ENCODE peak calls at places on chromosome 3, in seven cellular contexts. N is psoas muscle, W is cardiac muscle cell, U is body of pancreas, C is spleen, R is GM23248, I is PC-9. Z is an unnamed sample. For H3K4me1, the result is how much of the 10 kb centered on the place peaks cover.

GRCh38 chr3:47441796-47442551 is 33.8 kb downstream of the SCAP start:
- DNase-seq in N (no peak), W (no peak), U (peak), C (no peak), R (no peak), I (no peak), Z (no peak)

GRCh38 chr3:23580337-23580736 is 225.4 kb upstream of the UBE2E1 start:
- DNase-seq in N (no peak), W (peak), U (no peak), C (no peak), R (peak), I (peak), Z (no peak)

GRCh38 chr3:110799236-110799635 is 272.4 kb upstream of the NECTIN3 start:
- DNase-seq in N (no peak), W (peak), U (no peak), C (no peak), R (peak), I (no peak), Z (no peak)

GRCh38 chr3:61181874-61182273 is 69.4 kb downstream of the FHIT start:
- DNase-seq in N (no peak), W (peak), U (no peak), C (no peak), R (peak), I (peak), Z (peak)

GRCh38 chr3:161305095-161305991 is 66.0 kb downstream of the SPTSSB start:
- DNase-seq in N (no peak), W (peak), U (no peak), C (no peak), R (peak), I (no peak), Z (peak)

GRCh38 chr3:32460031-32460749 is 42.5 kb downstream of the CMTM6 start:
- DNase-seq in N (no peak), W (no peak), U (no peak), C (peak), R (no peak), I (no peak), Z (no peak)

GRCh38 chr3:123392871-123393620 is 55.8 kb downstream of the ADCY5 start:
- DNase-seq in N (no peak), W (no peak), U (no peak), C (no peak), R (no peak), I (no peak), Z (no peak)

GRCh38 chr3:52481819-52482521 is 13.2 kb upstream of the STAB1 start:
- DNase-seq in N (peak), W (peak), U (peak), C (no peak), R (peak), I (no peak), Z (peak)

GRCh38 chr3:17678116-17678741 is 64.2 kb downstream of the TBC1D5 start:
- DNase-seq in N (no peak), W (peak), U (no peak), C (no peak), R (peak), I (no peak), Z (no peak)

GRCh38 chr3:131421301-131421700 is 39.7 kb downstream of the NUDT16 start:
- DNase-seq in N (no peak), W (no peak), U (no peak), C (no peak), R (no peak), I (no peak), Z (no peak)

GRCh38 chr3:129890125-129890524 is 3.4 kb downstream of the TMCC1 start:
- DNase-seq in N (no peak), W (no peak), U (peak), C (no peak), R (no peak), I (no peak), Z (peak)

GRCh38 chr3:122974764-122975162 is 52.8 kb downstream of the SEMA5B start:
- DNase-seq in N (no peak), W (peak), U (no peak), C (no peak), R (peak), I (peak), Z (peak)

GRCh38 chr3:186247821-186248814 is 113.9 kb downstream of the DGKG start:
- DNase-seq in N (no peak), W (peak), U (no peak), C (no peak), R (no peak), I (no peak), Z (peak)

GRCh38 chr3:33152363-33153360 is 38.8 kb downstream of the CRTAP start:
- DNase-seq in N (no peak), W (no peak), U (no peak), C (no peak), R (peak), I (no peak), Z (no peak)

GRCh38 chr3:38582316-38582715 is 67.2 kb downstream of the SCN5A start:
- DNase-seq in N (no peak), W (no peak), U (no peak), C (peak), R (no peak), I (no peak), Z (no peak)

GRCh38 chr3:158489181-158489580 is 81.8 kb upstream of the MLF1 start:
- DNase-seq in N (no peak), W (no peak), U (no peak), C (no peak), R (no peak), I (no peak), Z (no peak)

GRCh38 chr3:171901615-171902312 is 58.6 kb downstream of the TMEM212 start:
- DNase-seq in N (no peak), W (no peak), U (no peak), C (no peak), R (no peak), I (no peak), Z (no peak)

GRCh38 chr3:47542614-47543173 is 29.2 kb upstream of the ELP6 start:
- DNase-seq in N (peak), W (peak), U (peak), C (no peak), R (peak), I (no peak), Z (peak)

GRCh38 chr3:159856496-159857098 is 132.0 kb upstream of the IL12A start:
- DNase-seq in N (peak), W (no peak), U (no peak), C (no peak), R (no peak), I (no peak), Z (no peak)

GRCh38 chr3:96213393-96213792 is 601.0 kb upstream of the EPHA6 start:
- DNase-seq in N (no peak), W (no peak), U (no peak), C (no peak), R (no peak), I (no peak), Z (no peak)
- H3K4me1 ChIP-seq in N (under half), W (under half), U (under half), C (under half), R (under half), I (under half), Z (under half)

GRCh38 chr3:120196812-120197211 is 88.2 kb downstream of the GPR156 start:
- DNase-seq in N (no peak), W (no peak), U (no peak), C (no peak), R (no peak), I (no peak), Z (no peak)
- H3K4me1 ChIP-seq in N (under half), W (under half), U (under half), C (under half), R (under half), I (under half), Z (under half)

DNA sequence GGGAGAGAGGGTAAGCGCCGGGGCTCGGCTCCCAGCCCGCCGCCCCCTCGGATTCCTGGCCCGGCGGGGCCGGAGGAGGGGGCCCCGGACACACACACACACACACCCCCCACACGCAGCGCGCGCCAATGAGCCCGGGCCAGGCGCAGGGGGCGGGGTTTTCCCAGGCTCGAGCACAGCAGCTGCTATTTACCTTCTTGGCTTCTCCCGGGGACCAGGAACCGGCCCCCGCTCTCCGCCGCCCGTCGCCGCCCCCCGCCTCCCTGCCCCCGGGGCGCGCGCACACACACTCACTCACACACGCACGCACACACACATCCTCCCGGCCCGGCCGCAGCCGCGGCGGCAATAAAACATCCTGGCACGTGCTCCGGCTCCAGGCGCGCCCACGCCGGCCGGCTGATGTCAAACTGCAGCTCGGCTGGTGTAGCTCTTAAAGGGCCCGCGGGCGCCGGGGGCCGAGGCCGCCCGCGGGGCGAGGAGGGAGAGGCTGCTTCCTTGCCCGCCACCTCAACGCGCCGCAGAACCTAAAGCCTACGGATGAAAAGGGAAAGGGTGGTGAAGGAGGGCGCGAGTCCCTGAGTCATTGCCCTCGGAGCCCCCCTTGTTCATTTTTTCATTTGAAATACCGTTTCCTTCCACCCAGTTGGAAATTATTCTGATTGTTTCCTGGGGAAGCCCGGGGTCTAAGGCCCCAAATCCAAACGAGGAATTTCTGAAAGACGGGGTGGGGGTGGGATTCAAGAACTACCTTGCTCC is 1.0 kb upstream of the HES1 start:
- DNase-seq in N (peak), W (peak), U (peak), C (peak), R (peak), I (peak), Z (peak)
- H3K4me1 ChIP-seq in N (under half), W (under half), U (half or more), C (half or more), R (under half), I (half or more), Z (under half)

GRCh38 chr3:156548041-156548687 is 6.8 kb downstream of the SSR3 start:
- DNase-seq in N (no peak), W (peak), U (no peak), C (no peak), R (no peak), I (no peak), Z (no peak)

GRCh38 chr3:156552973-156553372 is 1.9 kb downstream of the SSR3 start:
- DNase-seq in N (no peak), W (no peak), U (no peak), C (no peak), R (no peak), I (no peak), Z (no peak)

GRCh38 chr3:156553705-156554356 is 1.1 kb downstream of the SSR3 start:
- DNase-seq in N (no peak), W (peak), U (peak), C (no peak), R (peak), I (no peak), Z (peak)

GRCh38 chr3:156551746-156552145 is 3.2 kb downstream of the SSR3 start:
- DNase-seq in N (no peak), W (peak), U (no peak), C (no peak), R (peak), I (no peak), Z (no peak)

DNA sequence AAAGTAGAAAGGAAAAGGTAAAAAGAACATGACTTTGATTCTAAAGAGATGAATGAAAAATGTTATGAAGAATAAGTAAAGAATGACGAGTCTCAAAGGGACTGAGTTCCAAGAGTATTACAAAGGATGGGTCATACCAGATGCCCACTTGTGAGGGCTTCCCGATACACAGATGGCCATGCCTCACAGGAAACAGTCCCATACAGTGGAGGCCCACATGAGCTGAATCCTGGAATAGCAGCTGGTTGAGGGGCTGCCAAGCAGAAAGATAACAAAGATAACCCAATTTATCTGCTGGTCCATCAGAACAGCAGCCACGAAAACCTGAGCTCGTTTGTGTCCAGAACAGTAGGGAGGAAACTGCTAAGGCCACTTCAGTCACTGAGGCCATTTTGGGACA is 3.7 kb downstream of the SSR3 start:
- DNase-seq in N (no peak), W (peak), U (no peak), C (no peak), R (peak), I (no peak), Z (no peak)
- H3K4me1 ChIP-seq in N (half or more), W (half or more), U (half or more), C (half or more), R (half or more), I (under half), Z (half or more)

GRCh38 chr3:183953471-183954070 is 64.1 kb downstream of the ABCC5 start:
- DNase-seq in N (no peak), W (no peak), U (no peak), C (no peak), R (no peak), I (no peak), Z (no peak)

GRCh38 chr3:183959214-183959613 is 58.5 kb downstream of the ABCC5 start:
- DNase-seq in N (no peak), W (no peak), U (no peak), C (no peak), R (no peak), I (peak), Z (no peak)

GRCh38 chr3:183958226-183958625 is 59.5 kb downstream of the ABCC5 start:
- DNase-seq in N (no peak), W (no peak), U (no peak), C (no peak), R (no peak), I (no peak), Z (no peak)

GRCh38 chr3:183954875-183955274 is 62.8 kb downstream of the ABCC5 start:
- DNase-seq in N (no peak), W (no peak), U (no peak), C (no peak), R (no peak), I (no peak), Z (no peak)

GRCh38 chr3:183958775-183959174 is 58.9 kb downstream of the ABCC5 start:
- DNase-seq in N (no peak), W (no peak), U (no peak), C (no peak), R (no peak), I (no peak), Z (no peak)
- H3K4me1 ChIP-seq in N (under half), W (under half), U (under half), C (under half), R (under half), I (under half), Z (under half)

DNA sequence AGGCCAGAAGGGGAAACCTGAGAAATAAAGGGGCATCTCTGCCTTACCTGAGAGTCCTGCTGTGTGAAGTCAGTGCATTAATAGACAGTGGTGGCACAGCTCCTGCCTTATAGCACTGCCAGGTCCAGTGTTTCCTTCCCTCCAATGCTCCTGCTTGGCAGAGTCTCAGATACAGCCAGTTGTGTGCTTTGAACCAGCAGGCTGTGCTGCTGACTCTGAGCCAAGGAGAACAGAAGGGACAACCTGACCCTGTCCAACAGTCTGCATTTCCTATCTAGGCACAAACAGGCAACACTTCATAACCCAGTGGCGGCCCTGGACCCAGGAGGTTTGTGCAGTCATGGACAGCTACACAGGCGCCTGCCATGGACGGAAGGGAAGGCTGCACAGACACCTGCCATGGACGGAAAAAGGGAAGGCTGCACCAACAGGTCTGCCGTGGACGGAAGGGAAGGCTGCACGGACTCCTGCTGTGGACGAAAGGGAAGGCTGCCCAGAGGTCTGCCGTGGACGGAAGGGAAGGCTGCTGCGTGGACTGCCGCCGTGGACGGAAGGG is 33.9 kb upstream of the PLXNA1 start:
- DNase-seq in N (peak), W (no peak), U (no peak), C (peak), R (no peak), I (no peak), Z (no peak)
- H3K4me1 ChIP-seq in N (under half), W (under half), U (under half), C (under half), R (under half), I (under half), Z (under half)

Z was measured in A673.